ENCODE peak calls at places on chromosomes 16 and 17, in five cellular contexts. I is PC-9, E is colonic mucosa, T is uterus, H is right lobe of liver. K is an unnamed sample.

GRCh38 chr16:75565640-75566039 is 539 bp upstream of the GABARAPL2 start:
- DNase-seq in I (no peak), E (no peak), T (no peak), H (no peak), K (no peak)

GRCh38 chr16:81891734-81892364 is 112.8 kb downstream of the PLCG2 start:
- DNase-seq in I (no peak), E (no peak), T (no peak), H (no peak), K (no peak)

GRCh38 chr17:40548982-40549680 is 16.1 kb downstream of the CCR7 start:
- DNase-seq in I (peak; percentile 91), E (peak; percentile 35), T (peak; percentile 70), H (peak; percentile 94), K (peak; percentile 69)

GRCh38 chr16:66189951-66190350 is 176.5 kb upstream of the CDH5 start:
- DNase-seq in I (no peak), E (no peak), T (no peak), H (no peak), K (no peak)

GRCh38 chr17:44901323-44901965 is 2.2 kb upstream of the EFTUD2 start:
- DNase-seq in I (peak; percentile 87), E (no peak), T (no peak), H (peak; percentile 28), K (no peak)

GRCh38 chr17:7557825-7558543 is 566 bp upstream of the TNFSF13 start:
- DNase-seq in I (peak; percentile 78), E (peak; percentile 94), T (peak; percentile 84), H (peak; percentile 87), K (peak; percentile 97)

GRCh38 chr17:19316756-19317358 is 45.7 kb downstream of the B9D1 start:
- DNase-seq in I (no peak), E (no peak), T (no peak), H (no peak), K (no peak)

GRCh38 chr16:88276591-88276990 is 106.2 kb upstream of the ZNF469 start:
- DNase-seq in I (no peak), E (no peak), T (no peak), H (no peak), K (no peak)

GRCh38 chr16:49608801-49609200 is 235.2 kb downstream of the C16orf78 start:
- DNase-seq in I (no peak), E (no peak), T (no peak), H (peak; percentile 40), K (no peak)

GRCh38 chr17:75518201-75518600 is 1.9 kb downstream of the TSEN54 start:
- DNase-seq in I (no peak), E (no peak), T (no peak), H (no peak), K (no peak)

GRCh38 chr17:41500131-41500911 is 5.1 kb downstream of the KRT13 start:
- DNase-seq in I (peak; percentile 92), E (no peak), T (no peak), H (no peak), K (no peak)

GRCh38 chr16:566475-567361 is at the start of gene NHLRC4:
- DNase-seq in I (no peak), E (peak; percentile 76), T (peak; percentile 76), H (no peak), K (no peak)

GRCh38 chr16:80319181-80319580 is 221.6 kb upstream of the DYNLRB2 start:
- DNase-seq in I (no peak), E (no peak), T (no peak), H (no peak), K (no peak)

GRCh38 chr17:55664287-55664686 is 58.4 kb downstream of the TMEM100 start:
- DNase-seq in I (no peak), E (no peak), T (no peak), H (no peak), K (no peak)

GRCh38 chr17:78680436-78680835 is 101.6 kb downstream of the CYTH1 start:
- DNase-seq in I (no peak), E (no peak), T (no peak), H (no peak), K (peak; percentile 2)

GRCh38 chr16:12587170-12587569 is 216.5 kb downstream of the CPPED1 start:
- DNase-seq in I (no peak), E (no peak), T (no peak), H (no peak), K (no peak)

GRCh38 chr16:626787-627457 is 3.9 kb upstream of the WFIKKN1 start:
- DNase-seq in I (peak; percentile 87), E (no peak), T (peak; percentile 89), H (peak; percentile 54), K (no peak)

GRCh38 chr17:75757086-75757681 is 7.8 kb downstream of the GALK1 start:
- DNase-seq in I (no peak), E (peak; percentile 19), T (no peak), H (no peak), K (no peak)

GRCh38 chr16:70465999-70466811 is 11.8 kb downstream of the FCSK start:
- DNase-seq in I (no peak), E (no peak), T (no peak), H (no peak), K (no peak)

GRCh38 chr17:4806420-4806769 is 557 bp upstream of the PLD2 start:
- DNase-seq in I (peak; percentile 46), E (no peak), T (no peak), H (no peak), K (no peak)

GRCh38 chr17:40095944-40096791 is 4.2 kb downstream of the NR1D1 start:
- DNase-seq in I (no peak), E (peak; percentile 71), T (peak; percentile 49), H (no peak), K (no peak)

GRCh38 chr17:34589120-34589965 is 10.0 kb downstream of the TMEM132E start:
- DNase-seq in I (no peak), E (no peak), T (no peak), H (no peak), K (no peak)

GRCh38 chr16:88803264-88803987 is at the start of gene CDT1:
- DNase-seq in I (no peak), E (peak; percentile 83), T (peak; percentile 89), H (peak; percentile 85), K (peak; percentile 93)

GRCh38 chr16:69157189-69157588 is 24.7 kb downstream of the UTP4 start:
- DNase-seq in I (no peak), E (no peak), T (no peak), H (no peak), K (no peak)

GRCh38 chr16:85720319-85720637 is 30.6 kb downstream of the C16orf74 start:
- DNase-seq in I (peak; percentile 64), E (peak; percentile 52), T (no peak), H (peak; percentile 94), K (no peak)

DNA sequence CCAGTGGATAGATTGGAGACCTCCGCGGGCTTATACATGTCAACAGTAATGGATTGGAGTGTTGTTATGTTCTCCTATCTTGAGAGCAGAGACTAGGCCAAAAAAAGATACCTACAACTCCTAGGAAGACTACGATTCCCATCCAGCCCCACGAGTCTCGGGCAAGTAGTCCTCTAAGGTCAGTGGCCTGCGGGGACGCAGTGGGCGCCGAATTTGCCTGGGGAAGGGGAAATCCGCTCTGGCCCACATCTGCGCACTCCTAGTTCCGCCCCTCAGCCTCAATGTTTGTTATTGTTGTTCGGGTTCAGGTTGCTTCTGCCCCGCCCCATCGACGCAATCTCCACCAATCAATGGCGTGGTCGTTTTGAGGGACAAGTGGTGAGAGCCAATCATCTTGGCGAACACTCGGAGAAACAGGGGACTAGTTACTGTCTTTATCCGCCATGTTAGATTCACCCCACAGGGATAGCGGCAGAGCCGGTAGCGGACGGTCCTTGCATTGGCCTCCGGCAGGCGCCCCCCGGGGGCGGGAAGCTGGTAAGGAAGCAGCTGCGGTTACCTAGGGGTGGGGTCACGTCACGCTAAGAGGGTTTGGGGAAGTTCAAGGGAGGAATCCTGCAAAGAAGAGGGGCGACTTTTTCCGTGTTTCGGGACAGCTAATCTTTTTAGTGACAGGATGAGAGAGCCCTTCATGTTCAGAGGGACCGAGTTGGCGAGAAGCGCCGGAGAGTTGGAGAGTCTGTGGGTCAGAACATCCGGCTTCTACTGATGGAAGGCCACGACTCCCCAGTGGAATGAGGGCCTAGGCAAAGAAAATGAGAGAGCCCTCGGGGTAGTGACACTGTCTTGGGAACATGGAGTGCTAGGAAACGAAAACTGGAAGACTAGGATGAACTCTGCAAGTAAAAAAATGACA is at the start of gene NBR1:
- DNase-seq in I (peak; percentile 93), E (peak; percentile 99), T (peak; percentile 97), H (peak; percentile 97), K (peak; percentile 95)
- H3K4me1 ChIP-seq in I (peaks cover 14% of the 10 kb centered on the region), E (peaks cover 9% of the 10 kb centered on the region), T (peaks cover 20% of the 10 kb centered on the region), H (no peaks in the 10 kb centered on the region), K (peaks cover 54% of the 10 kb centered on the region)

DNA sequence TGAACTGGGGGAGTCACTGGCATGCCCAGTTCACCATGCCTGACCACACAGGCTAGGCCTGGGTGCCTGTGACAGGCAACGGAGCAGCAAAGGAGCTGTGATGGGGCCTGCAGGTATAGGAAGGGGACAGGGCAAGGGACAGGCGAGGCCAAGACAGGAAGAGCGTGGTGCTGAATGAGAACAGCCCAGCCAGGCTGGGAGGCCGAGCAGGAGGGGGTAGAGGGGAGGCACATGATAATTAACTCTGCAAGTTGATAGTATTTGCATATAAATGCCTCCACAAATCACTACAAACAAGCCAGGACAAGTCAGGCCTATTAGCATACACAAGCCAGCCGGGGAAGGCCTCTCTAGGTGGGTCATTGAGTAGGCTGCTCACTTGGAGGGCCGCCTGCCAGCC is 7.8 kb downstream of the ZFHX3 start:
- DNase-seq in I (no peak), E (no peak), T (no peak), H (no peak), K (no peak)
- H3K4me1 ChIP-seq in I (peaks cover 55% of the 10 kb centered on the region), E (no peaks in the 10 kb centered on the region), T (peaks cover 10% of the 10 kb centered on the region), H (no peaks in the 10 kb centered on the region), K (peaks cover 38% of the 10 kb centered on the region)

GRCh38 chr17:65043802-65044201 is 12.7 kb downstream of the GNA13 start:
- DNase-seq in I (no peak), E (no peak), T (no peak), H (no peak), K (no peak)
- H3K4me1 ChIP-seq in I (peaks cover 15% of the 10 kb centered on the region), E (peaks cover 4% of the 10 kb centered on the region), T (no peaks in the 10 kb centered on the region), H (peaks cover 4% of the 10 kb centered on the region), K (peaks cover 69% of the 10 kb centered on the region)

GRCh38 chr17:29147682-29148081 is 32.5 kb downstream of the MYO18A start:
- DNase-seq in I (no peak), E (no peak), T (no peak), H (no peak), K (no peak)
- H3K4me1 ChIP-seq in I (peaks cover 68% of the 10 kb centered on the region), E (peaks cover 6% of the 10 kb centered on the region), T (peaks cover 3% of the 10 kb centered on the region), H (no peaks in the 10 kb centered on the region), K (peaks cover 43% of the 10 kb centered on the region)

DNA sequence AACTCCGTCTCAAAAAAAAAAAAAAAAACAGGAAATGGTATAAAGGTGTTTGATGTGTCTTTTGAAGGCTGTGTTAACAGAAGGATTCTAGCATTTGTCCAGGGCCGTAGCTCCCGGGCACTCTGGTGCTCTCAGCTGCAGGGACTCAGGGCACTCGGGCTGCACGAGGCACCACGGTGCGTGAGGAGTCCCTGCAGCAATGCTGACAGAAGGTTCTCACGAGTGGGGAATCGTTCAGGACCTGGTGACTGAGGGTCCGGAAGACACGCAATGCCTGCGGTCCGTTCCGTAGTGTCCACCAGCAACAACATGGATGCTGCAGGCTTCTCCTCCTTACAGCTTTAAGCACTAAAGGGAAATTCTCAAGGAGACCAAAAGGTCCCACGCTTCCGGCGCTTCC is 12.6 kb upstream of the FAAP100 start:
- DNase-seq in I (no peak), E (no peak), T (no peak), H (no peak), K (no peak)
- H3K4me1 ChIP-seq in I (peaks cover 47% of the 10 kb centered on the region), E (peaks cover 14% of the 10 kb centered on the region), T (peaks cover 21% of the 10 kb centered on the region), H (peaks cover 7% of the 10 kb centered on the region), K (peaks cover 25% of the 10 kb centered on the region)

GRCh38 chr16:67924140-67924906 is 7.3 kb downstream of the CTRL start:
- DNase-seq in I (no peak), E (no peak), T (no peak), H (no peak), K (no peak)
- H3K4me1 ChIP-seq in I (no peaks in the 10 kb centered on the region), E (no peaks in the 10 kb centered on the region), T (peaks cover 3% of the 10 kb centered on the region), H (no peaks in the 10 kb centered on the region), K (peaks cover 10% of the 10 kb centered on the region)

GRCh38 chr16:19083670-19084069 is 16.3 kb downstream of the COQ7 start:
- DNase-seq in I (no peak), E (no peak), T (no peak), H (no peak), K (no peak)
- H3K4me1 ChIP-seq in I (peaks cover 15% of the 10 kb centered on the region), E (no peaks in the 10 kb centered on the region), T (no peaks in the 10 kb centered on the region), H (no peaks in the 10 kb centered on the region), K (peaks cover 8% of the 10 kb centered on the region)

K was measured in upper lobe of right lung.